ENCODE peak calls at places on chromosomes 12 and 14, in five cellular contexts. Y is hepatocyte, L is MM.1S, T is GM23248, K is HCT116. Q is an unnamed sample.

GRCh38 chr14:39145266-39145966 is 24.7 kb downstream of the TRAPPC6B start:
- DNase-seq in Y (peak; percentile 40), L (no peak), T (no peak), K (no peak), Q (no peak)

GRCh38 chr14:23121401-23121800 is 2.3 kb upstream of the CEBPE start:
- DNase-seq in Y (peak; percentile 70), L (peak; percentile 65), T (peak; percentile 83), K (no peak), Q (no peak)

GRCh38 chr12:121926874-121927706 is 8.7 kb downstream of the CFAP251 start:
- DNase-seq in Y (no peak), L (no peak), T (no peak), K (no peak), Q (no peak)

GRCh38 chr14:26597136-26598080 is at the start of gene NOVA1:
- DNase-seq in Y (peak; percentile 16), L (no peak), T (peak; percentile 77), K (no peak), Q (no peak)

GRCh38 chr14:106679776-106680175 is 1153.4 kb downstream of the TMEM121 start:
- DNase-seq in Y (no peak), L (no peak), T (no peak), K (no peak), Q (no peak)

GRCh38 chr12:26845984-26846383 is 13.0 kb upstream of the ITPR2 start:
- DNase-seq in Y (peak; percentile 70), L (no peak), T (peak; percentile 69), K (no peak), Q (peak; percentile 15)

GRCh38 chr12:70919597-70920035 is 922 bp downstream of the PTPRR start:
- DNase-seq in Y (peak; percentile 23), L (no peak), T (peak; percentile 42), K (no peak), Q (no peak)

GRCh38 chr14:91211017-91211416 is 33.5 kb downstream of the GPR68 start:
- DNase-seq in Y (no peak), L (no peak), T (no peak), K (no peak), Q (no peak)

GRCh38 chr12:63276537-63277365 is 125.8 kb upstream of the AVPR1A start:
- DNase-seq in Y (peak; percentile 74), L (peak; percentile 59), T (peak; percentile 51), K (peak; percentile 61), Q (no peak)

GRCh38 chr12:118332511-118332910 is 40.2 kb downstream of the TAOK3 start:
- DNase-seq in Y (no peak), L (no peak), T (peak; percentile 46), K (no peak), Q (no peak)

DNA sequence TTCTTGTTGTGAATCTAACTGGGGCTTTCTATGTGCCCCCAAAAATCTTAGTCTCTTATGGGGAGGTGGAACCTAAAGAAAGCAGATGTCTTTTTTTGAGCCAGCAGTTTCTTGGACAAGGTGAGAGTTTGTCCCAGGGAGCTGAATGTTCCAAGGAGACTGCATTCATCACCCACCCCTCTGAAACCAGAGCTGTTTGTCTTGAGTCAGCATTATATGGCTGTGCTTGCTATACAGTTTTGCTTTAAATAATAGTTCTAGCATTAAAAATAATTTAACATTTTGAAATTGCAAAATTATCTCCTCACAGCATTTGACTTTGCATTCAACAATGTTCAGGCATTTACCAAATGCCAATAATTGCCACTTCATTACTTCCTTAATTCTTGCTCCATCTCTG is 813.3 kb downstream of the BCL11B start:
- DNase-seq in Y (no peak), L (no peak), T (no peak), K (no peak), Q (no peak)
- H3K9me2 ChIP-seq in Y (no peaks in the 10 kb centered on the region), L (no peaks in the 10 kb centered on the region), T (no peaks in the 10 kb centered on the region), K (no peaks in the 10 kb centered on the region), Q (no peaks in the 10 kb centered on the region)

DNA sequence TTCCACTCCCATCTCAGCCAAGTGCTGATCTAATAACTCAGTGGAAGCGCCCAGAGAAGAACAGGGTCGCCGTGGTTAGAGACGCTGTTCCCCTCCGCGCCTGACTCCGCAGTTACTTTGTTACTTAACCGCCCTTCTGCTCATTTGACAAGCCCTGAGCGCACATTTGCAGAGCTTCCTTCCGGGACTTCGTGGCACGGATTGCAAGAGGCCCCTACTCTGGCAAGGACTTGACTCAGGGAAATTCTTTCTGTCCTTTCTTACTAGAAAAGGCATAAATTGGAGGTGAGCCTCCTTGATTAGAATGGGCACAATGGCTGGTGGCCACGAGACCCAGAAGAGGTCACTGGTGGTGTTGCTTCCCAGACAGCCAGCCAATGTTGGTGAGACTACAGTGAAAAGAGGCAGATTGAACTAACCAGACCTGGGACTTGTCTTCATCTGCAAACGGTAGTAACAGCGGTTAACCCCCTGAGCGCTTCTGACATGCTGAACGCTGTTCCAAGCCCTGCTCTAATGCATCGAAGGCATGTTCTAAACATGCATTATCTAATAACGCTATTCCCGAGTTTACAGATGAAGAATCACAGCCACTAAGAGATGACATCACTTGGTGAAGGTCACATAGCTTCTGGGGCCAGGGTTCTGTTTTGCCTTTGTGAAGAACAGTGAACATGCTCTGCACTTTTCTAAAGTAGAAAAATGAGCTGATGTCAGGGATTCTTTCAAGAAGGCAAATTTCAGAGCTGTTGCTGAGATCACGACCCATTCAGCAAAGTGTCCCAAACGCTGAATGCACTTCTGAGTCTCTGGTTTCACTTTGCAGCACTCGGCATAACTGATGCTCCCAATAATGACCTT is 55.8 kb downstream of the FOS start:
- DNase-seq in Y (no peak), L (peak; percentile 36), T (peak; percentile 42), K (no peak), Q (no peak)
- H2AFZ ChIP-seq in Y (no peak overlapping the region), L (peak overlapping the region; percentile 53), T (peak overlapping the region; percentile 69), K (no peak overlapping the region), Q (no peak overlapping the region)

DNA sequence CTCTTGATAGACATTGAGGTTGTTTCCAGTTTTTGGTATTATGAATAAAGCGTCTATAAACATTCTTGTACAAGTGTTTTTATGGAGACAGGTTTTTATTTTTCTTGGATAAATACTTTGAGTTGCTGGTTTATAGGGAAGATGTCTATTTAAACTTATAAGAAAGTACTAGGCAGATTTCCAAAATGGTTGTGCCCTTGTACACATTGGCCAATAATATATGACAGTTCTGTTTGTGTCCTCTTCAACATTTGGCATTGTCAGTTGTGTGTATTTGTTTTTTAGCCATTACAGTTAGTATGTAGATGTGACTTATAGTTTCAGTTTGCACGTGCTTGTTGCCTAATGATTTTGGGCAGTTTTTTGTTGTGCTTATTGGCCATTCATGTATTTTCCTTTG is 42.1 kb downstream of the VRK1 start:
- DNase-seq in Y (no peak), L (no peak), T (no peak), K (no peak), Q (no peak)
- H3K9me2 ChIP-seq in Y (no peaks in the 10 kb centered on the region), L (no peaks in the 10 kb centered on the region), T (peaks cover 6% of the 10 kb centered on the region), K (no peaks in the 10 kb centered on the region), Q (no peaks in the 10 kb centered on the region)

GRCh38 chr12:6263931-6264330 is 46.6 kb upstream of the PLEKHG6 start:
- DNase-seq in Y (no peak), L (no peak), T (no peak), K (no peak), Q (no peak)
- H2AFZ ChIP-seq in Y (no peak overlapping the region), L (no peak overlapping the region), T (no peak overlapping the region), K (no peak overlapping the region), Q (no peak overlapping the region)

GRCh38 chr14:46582826-46583225 is 68.8 kb downstream of the RPL10L start:
- DNase-seq in Y (no peak), L (no peak), T (no peak), K (no peak), Q (no peak)
- H3K9me2 ChIP-seq in Y (no peaks in the 10 kb centered on the region), L (no peaks in the 10 kb centered on the region), T (no peaks in the 10 kb centered on the region), K (no peaks in the 10 kb centered on the region), Q (no peaks in the 10 kb centered on the region)

GRCh38 chr14:92437729-92438280 is 75.8 kb upstream of the RIN3 start:
- DNase-seq in Y (no peak), L (no peak), T (no peak), K (no peak), Q (no peak)
- H2AFZ ChIP-seq in Y (no peak overlapping the region), L (peak overlapping the region; percentile 52), T (no peak overlapping the region), K (no peak overlapping the region), Q (no peak overlapping the region)

DNA sequence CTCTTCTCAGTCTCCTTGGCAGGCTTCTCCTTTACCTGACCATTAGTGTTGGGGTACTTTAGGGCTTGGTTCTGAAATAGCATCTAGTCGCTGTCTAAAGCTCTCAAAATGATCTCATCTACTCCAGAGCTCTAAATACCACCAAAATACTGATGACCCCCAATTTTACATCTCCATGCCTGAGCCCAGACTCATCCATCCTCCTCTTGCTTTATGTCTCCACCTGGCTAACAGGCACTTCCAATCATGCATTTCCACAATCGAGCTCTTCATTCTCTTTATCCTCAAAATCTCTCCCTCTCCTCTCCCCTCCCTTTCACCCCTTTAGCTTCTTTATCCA is 40.5 kb upstream of the PTGR2 start:
- DNase-seq in Y (no peak), L (no peak), T (no peak), K (no peak), Q (no peak)
- H3K9me2 ChIP-seq in Y (no peaks in the 10 kb centered on the region), L (no peaks in the 10 kb centered on the region), T (no peaks in the 10 kb centered on the region), K (no peaks in the 10 kb centered on the region), Q (no peaks in the 10 kb centered on the region)

Q was measured in PC-9.